ENCODE peak calls at places on chromosomes 11 and 22, in eight cellular contexts. Q, D, K, W, I, S, A and L are unnamed samples.

GRCh38 chr11:36487619-36488018 is 22.5 kb downstream of the TRAF6 start:
- DNase-seq in W (no peak), D (no peak), A (no peak), S (no peak), Q (no peak), K (no peak), I (no peak), L (no peak)

GRCh38 chr11:31780078-31780971 is 30.8 kb downstream of the PAX6 start:
- DNase-seq in D (no peak), K (no peak), Q (no peak), W (no peak), A (no peak), I (no peak), S (no peak), L (no peak)

GRCh38 chr11:75191330-75191717 is 40.4 kb downstream of the SLCO2B1 start:
- DNase-seq in A (no peak), W (no peak), D (no peak), K (no peak), Q (no peak), S (no peak), I (no peak), L (no peak)

GRCh38 chr22:45064313-45065268 is 54.8 kb upstream of the PHF21B start:
- DNase-seq in Q (no peak), A (peak), W (no peak), I (no peak), S (peak), K (peak), D (no peak), L (peak)

GRCh38 chr11:17218403-17218802 is 10.6 kb upstream of the PIK3C2A start:
- DNase-seq in S (no peak), W (no peak), Q (no peak), A (no peak), D (no peak), I (no peak), K (no peak), L (no peak)

GRCh38 chr11:130295657-130296056 is 19.1 kb downstream of the ZBTB44 start:
- DNase-seq in W (no peak), K (no peak), S (no peak), D (no peak), A (no peak), Q (no peak), I (no peak), L (no peak)

GRCh38 chr11:17734418-17734911 is at the start of gene KCNC1:
- DNase-seq in A (peak), Q (peak), S (peak), W (no peak), K (no peak), D (peak), I (no peak), L (peak)

GRCh38 chr11:92227954-92228935 is 3.6 kb downstream of the FAT3 start:
- DNase-seq in Q (no peak), A (peak), K (no peak), I (no peak), W (no peak), S (no peak), D (no peak), L (no peak)

GRCh38 chr11:12219732-12220131 is 109.3 kb downstream of the MICAL2 start:
- DNase-seq in K (no peak), A (no peak), D (no peak), Q (no peak), S (no peak), W (no peak), I (no peak), L (no peak)

GRCh38 chr22:40009231-40009769 is 14.5 kb downstream of the FAM83F start:
- DNase-seq in K (no peak), S (no peak), W (no peak), Q (no peak), A (peak), I (peak), D (no peak), L (peak)

GRCh38 chr22:32677876-32678275 is 123.6 kb upstream of the TIMP3 start:
- DNase-seq in K (no peak), W (no peak), S (no peak), A (no peak), I (no peak), Q (no peak), D (no peak), L (no peak)

GRCh38 chr11:93512073-93512475 is 31.1 kb downstream of the SMCO4 start:
- DNase-seq in Q (no peak), D (no peak), I (no peak), W (no peak), A (no peak), S (no peak), K (no peak), L (no peak)

GRCh38 chr11:119722281-119722794 is 6.7 kb downstream of the NECTIN1 start:
- DNase-seq in A (no peak), D (no peak), I (peak), W (no peak), S (no peak), K (no peak), Q (no peak), L (no peak)

GRCh38 chr22:49768077-49768476 is 59.6 kb downstream of the BRD1 start:
- DNase-seq in A (no peak), I (no peak), W (no peak), S (no peak), D (no peak), K (no peak), Q (no peak), L (no peak)

GRCh38 chr22:46753360-46753759 is 9.1 kb upstream of the TBC1D22A start:
- DNase-seq in D (no peak), S (no peak), I (no peak), W (no peak), K (no peak), A (no peak), Q (no peak), L (no peak)

GRCh38 chr22:35103756-35104155 is 37.8 kb downstream of the ISX start:
- DNase-seq in A (no peak), K (no peak), S (no peak), Q (no peak), I (peak), D (no peak), W (no peak), L (no peak)

GRCh38 chr22:37640591-37641250 is 1.3 kb downstream of the SH3BP1 start:
- DNase-seq in A (no peak), K (no peak), I (peak), S (no peak), Q (no peak), D (no peak), W (no peak), L (no peak)

GRCh38 chr22:39169797-39170466 is 17.5 kb upstream of the CBX7 start:
- DNase-seq in Q (no peak), W (no peak), I (no peak), A (no peak), S (no peak), D (no peak), K (no peak), L (no peak)

GRCh38 chr22:19287889-19288288 is 3.6 kb downstream of the CLTCL1 start:
- DNase-seq in S (peak), Q (no peak), D (no peak), I (no peak), K (no peak), A (peak), W (no peak), L (peak)

GRCh38 chr22:49142891-49143290 is 684.8 kb downstream of the BRD1 start:
- DNase-seq in K (no peak), S (no peak), I (no peak), W (no peak), Q (no peak), D (no peak), A (no peak), L (no peak)

GRCh38 chr11:86205415-86206268 is 38.9 kb upstream of the EED start:
- DNase-seq in S (no peak), A (peak), W (no peak), I (no peak), K (no peak), D (no peak), Q (no peak), L (no peak)

GRCh38 chr11:114095899-114096298 is 36.4 kb downstream of the ZBTB16 start:
- DNase-seq in S (no peak), W (no peak), A (no peak), D (no peak), Q (no peak), I (no peak), K (no peak), L (no peak)

GRCh38 chr22:36457688-36458450 is 23.6 kb downstream of the TXN2 start:
- DNase-seq in Q (no peak), D (no peak), A (peak), S (no peak), W (no peak), I (no peak), K (no peak), L (no peak)

GRCh38 chr22:48335442-48336139 is 1492.1 kb downstream of the BRD1 start:
- DNase-seq in W (no peak), I (no peak), D (no peak), Q (no peak), K (no peak), S (no peak), A (no peak), L (no peak)

GRCh38 chr11:62614275-62614674 is 1.2 kb downstream of the ROM1 start:
- DNase-seq in I (no peak), W (no peak), D (no peak), K (peak), Q (peak), A (no peak), S (peak), L (no peak)

GRCh38 chr11:75469785-75470405 is 36.9 kb upstream of the KLHL35 start:
- DNase-seq in Q (no peak), A (no peak), K (no peak), D (no peak), W (no peak), S (no peak), I (no peak), L (no peak)

GRCh38 chr11:5605849-5606248 is 9.4 kb downstream of the TRIM6 start:
- DNase-seq in K (no peak), Q (no peak), I (no peak), D (no peak), W (no peak), S (peak), A (peak), L (peak)

GRCh38 chr11:41917900-41918299 is 458.4 kb upstream of the LRRC4C start:
- DNase-seq in A (no peak), D (no peak), Q (no peak), K (no peak), I (no peak), W (no peak), S (no peak), L (no peak)

GRCh38 chr11:99316761-99317475 is 296.2 kb downstream of the CNTN5 start:
- DNase-seq in D (no peak), A (peak), K (no peak), W (no peak), I (no peak), Q (no peak), S (no peak), L (no peak)